ENCODE peak calls at places on chromosomes 4 and X, in eight cellular contexts. X, K, Q, N, U, J, Y and Z are unnamed samples. For H3K36me3, the result is how much of the 10 kb centered on the place peaks cover.

GRCh38 chr4:188383180-188383579 is 243.9 kb downstream of the TRIML1 start:
- DNase-seq in Y (no peak), U (no peak), X (no peak), J (no peak), N (no peak), Q (no peak), K (no peak), Z (no peak)

GRCh38 chr4:52957220-52957686 is 95.1 kb downstream of the RASL11B start:
- DNase-seq in J (no peak), X (peak), Y (peak), Q (peak), K (no peak), N (no peak), U (no peak), Z (no peak)

GRCh38 chrX:103879339-103879738 is 47.3 kb upstream of the RAB9B start:
- DNase-seq in J (no peak), U (no peak), K (no peak), Y (peak), X (peak), N (no peak), Q (no peak), Z (peak)

GRCh38 chrX:133670394-133670793 is 255.1 kb upstream of the GPC4 start:
- DNase-seq in U (no peak), J (no peak), Q (peak), N (peak), Y (peak), X (peak), K (no peak), Z (no peak)

GRCh38 chrX:123833387-123833786 is 26.5 kb upstream of the XIAP start:
- DNase-seq in N (peak), U (peak), X (peak), K (peak), Q (peak), Y (no peak), J (no peak), Z (peak)

GRCh38 chr4:151658959-151659593 is 101.7 kb downstream of the GATB start:
- DNase-seq in Y (peak), K (no peak), N (no peak), X (peak), Q (no peak), J (no peak), U (no peak), Z (peak)

GRCh38 chr4:138405934-138406567 is 163.9 kb upstream of the SLC7A11 start:
- DNase-seq in Q (no peak), J (no peak), N (no peak), X (peak), Y (peak), U (peak), K (no peak), Z (no peak)

GRCh38 chr4:6925357-6925836 is 15.8 kb downstream of the TBC1D14 start:
- DNase-seq in X (no peak), K (no peak), U (no peak), N (no peak), Y (no peak), Q (no peak), J (peak), Z (no peak)

GRCh38 chr4:164068392-164068791 is 573.9 kb downstream of the TMA16 start:
- DNase-seq in U (peak), K (no peak), Y (no peak), N (no peak), J (no peak), X (no peak), Q (no peak), Z (no peak)

GRCh38 chr4:27315625-27316024 is 455.0 kb downstream of the STIM2 start:
- DNase-seq in J (no peak), X (no peak), N (no peak), U (no peak), K (no peak), Y (no peak), Q (no peak), Z (no peak)

GRCh38 chr4:116603096-116603495 is 482.3 kb downstream of the TRAM1L1 start:
- DNase-seq in X (no peak), Q (no peak), K (no peak), N (no peak), U (no peak), Y (no peak), J (no peak), Z (no peak)

GRCh38 chrX:74351760-74352159 is 47.8 kb downstream of the ZCCHC13 start:
- DNase-seq in X (peak), Y (peak), U (no peak), K (peak), N (no peak), Q (no peak), J (no peak), Z (no peak)

GRCh38 chr4:144557404-144557803 is 88.6 kb upstream of the HHIP start:
- DNase-seq in U (no peak), K (no peak), Y (no peak), Q (no peak), N (no peak), X (peak), J (no peak), Z (no peak)

GRCh38 chrX:45009371-45010000 is 136.5 kb downstream of the KDM6A start:
- DNase-seq in K (no peak), N (no peak), J (no peak), X (peak), U (no peak), Y (peak), Q (no peak), Z (peak)

GRCh38 chr4:57764840-57765239 is 654.7 kb upstream of the IGFBP7 start:
- DNase-seq in Q (no peak), U (no peak), N (no peak), K (no peak), Y (no peak), X (no peak), J (no peak), Z (no peak)

GRCh38 chr4:57876934-57877554 is 766.9 kb upstream of the IGFBP7 start:
- DNase-seq in J (no peak), Y (no peak), K (no peak), Q (no peak), N (no peak), U (no peak), X (no peak), Z (no peak)

GRCh38 chr4:151176711-151177110 is 77.3 kb downstream of the RPS3A start:
- DNase-seq in X (no peak), K (no peak), J (no peak), Y (no peak), U (no peak), Q (no peak), N (no peak), Z (no peak)

GRCh38 chr4:88528861-88529260 is 5.3 kb upstream of the PYURF start:
- DNase-seq in U (no peak), J (no peak), Y (no peak), X (peak), N (no peak), K (no peak), Q (no peak), Z (no peak)

GRCh38 chr4:7928711-7929505 is 10.8 kb downstream of the AFAP1 start:
- DNase-seq in U (no peak), X (peak), N (no peak), Q (peak), Y (no peak), J (no peak), K (no peak), Z (no peak)

GRCh38 chr4:168748807-168749206 is 252.0 kb downstream of the PALLD start:
- DNase-seq in X (no peak), J (no peak), Y (no peak), N (no peak), U (no peak), K (no peak), Q (no peak), Z (no peak)

GRCh38 chr4:184599492-184600135 is 49.6 kb downstream of the CASP3 start:
- DNase-seq in K (no peak), J (no peak), X (peak), N (no peak), Q (no peak), U (no peak), Y (peak), Z (peak)

GRCh38 chr4:105543881-105544280 is 8.5 kb upstream of the ARHGEF38 start:
- DNase-seq in Y (no peak), K (no peak), X (no peak), Q (no peak), J (no peak), U (no peak), N (no peak), Z (no peak)

GRCh38 chr4:133498149-133498548 is 349.1 kb downstream of the PCDH10 start:
- DNase-seq in X (no peak), U (no peak), J (no peak), N (no peak), Y (no peak), Q (no peak), K (no peak), Z (no peak)

GRCh38 chrX:65644621-65645287 is 22.7 kb upstream of the MSN start:
- DNase-seq in N (no peak), Y (peak), U (no peak), K (peak), Q (no peak), X (peak), J (peak), Z (peak)

GRCh38 chrX:24646745-24647182 is 383 bp downstream of the PCYT1B start:
- DNase-seq in K (no peak), U (no peak), X (peak), Y (no peak), J (no peak), Q (peak), N (no peak), Z (no peak)

GRCh38 chr4:154984148-154984547 is 203.1 kb downstream of the RBM46 start:
- DNase-seq in Y (no peak), Q (no peak), X (no peak), N (no peak), U (peak), K (no peak), J (no peak), Z (no peak)

GRCh38 chr4:108834787-108835384 is 72.0 kb upstream of the ETNPPL start:
- DNase-seq in Q (peak), Y (peak), K (no peak), U (no peak), N (peak), X (peak), J (no peak), Z (no peak)

GRCh38 chr4:85228264-85228663 is 246.7 kb upstream of the ARHGAP24 start:
- DNase-seq in N (peak), Q (no peak), J (no peak), Y (no peak), K (no peak), X (no peak), U (no peak), Z (no peak)

GRCh38 chr4:86948276-86948675 is 13.5 kb downstream of the AFF1 start:
- DNase-seq in Y (no peak), X (no peak), K (no peak), J (no peak), U (no peak), Q (peak), N (no peak), Z (no peak)

GRCh38 chr4:28842271-28842670 is 1877.9 kb upstream of the PCDH7 start:
- DNase-seq in Y (no peak), J (no peak), U (no peak), X (no peak), K (no peak), N (no peak), Q (no peak), Z (no peak)

GRCh38 chr4:72084587-72085011 is 52.8 kb downstream of the NPFFR2 start:
- DNase-seq in X (no peak), J (no peak), Q (no peak), Y (peak), N (no peak), U (no peak), K (no peak), Z (no peak)

GRCh38 chr4:24846716-24847115 is 51.3 kb downstream of the SOD3 start:
- DNase-seq in Y (no peak), K (no peak), Q (no peak), N (no peak), U (no peak), X (no peak), J (no peak), Z (no peak)

GRCh38 chr4:137124278-137124932 is 407.9 kb downstream of the PCDH18 start:
- DNase-seq in J (no peak), K (no peak), U (no peak), Q (peak), Y (peak), X (peak), N (peak), Z (peak)

GRCh38 chr4:155085843-155086530 is 122.4 kb upstream of the NPY2R start:
- DNase-seq in Y (peak), U (no peak), K (no peak), N (no peak), J (no peak), Q (no peak), X (peak), Z (no peak)

GRCh38 chrX:79366888-79367749 is at the start of gene ITM2A:
- DNase-seq in Y (no peak), K (no peak), J (peak), Q (peak), X (no peak), U (peak), N (no peak), Z (no peak)

GRCh38 chrX:97308161-97308560 is 424.5 kb downstream of the RPA4 start:
- DNase-seq in X (peak), K (no peak), N (no peak), Y (peak), U (no peak), Q (no peak), J (no peak), Z (no peak)

GRCh38 chr4:53586121-53586816 is 5.0 kb downstream of the LNX1 start:
- DNase-seq in J (no peak), Y (peak), X (peak), N (peak), Q (no peak), K (peak), U (no peak), Z (peak)

GRCh38 chr4:82898322-82899243 is 2.0 kb upstream of the THAP9 start:
- DNase-seq in X (peak), U (no peak), N (no peak), Q (no peak), Y (peak), J (no peak), K (peak), Z (peak)

GRCh38 chrX:55640854-55641253 is 17.7 kb downstream of the FOXR2 start:
- DNase-seq in K (no peak), J (no peak), Y (no peak), Q (no peak), X (no peak), N (no peak), U (no peak), Z (no peak)

DNA sequence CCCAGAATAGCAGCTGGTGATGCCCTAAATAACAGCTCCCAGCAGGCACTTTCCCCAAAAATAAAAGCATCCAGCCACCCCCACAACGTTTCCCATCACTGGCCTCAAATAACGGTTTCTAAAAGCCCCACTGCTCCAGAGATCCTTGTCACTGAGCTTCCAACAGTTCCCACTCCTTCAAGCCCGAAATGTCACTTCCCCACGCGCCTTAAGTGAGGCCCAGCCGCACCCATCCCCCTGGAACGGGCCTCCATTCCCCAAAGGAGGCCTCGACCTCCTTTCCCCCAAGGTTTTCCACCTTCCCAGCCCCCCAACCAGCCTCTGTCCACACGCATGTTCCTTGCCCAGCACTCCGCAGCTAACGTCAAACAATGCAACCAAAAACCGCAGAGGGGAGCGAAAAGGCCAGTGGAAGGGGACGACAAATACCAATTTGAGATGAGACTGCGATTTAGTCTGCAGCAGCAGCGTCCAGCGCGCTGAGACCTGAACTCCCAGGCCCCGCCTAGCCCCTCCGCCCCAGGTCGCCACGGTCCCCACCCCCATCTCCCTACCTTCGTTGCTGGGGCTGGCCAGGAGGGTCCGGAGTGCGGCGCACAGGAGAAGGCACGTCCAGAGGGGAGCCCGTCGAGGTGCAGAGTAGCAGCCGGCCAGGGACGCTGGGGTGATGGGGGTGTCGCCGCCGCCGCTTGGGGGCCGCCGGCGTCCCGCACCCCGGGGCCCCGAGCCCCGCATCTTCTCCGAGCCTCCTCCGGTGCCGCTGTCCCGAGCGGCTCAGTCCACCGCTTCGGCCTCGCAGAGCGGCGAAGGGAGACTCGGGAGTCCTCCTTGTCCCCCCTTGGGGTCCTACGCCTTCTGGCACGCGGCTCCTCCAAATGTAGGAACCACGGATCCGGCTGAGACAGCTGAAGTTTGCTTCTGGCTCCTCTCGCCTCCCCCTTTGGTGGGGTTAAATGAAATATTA is 999 bp downstream of the EPHA5 start:
- DNase-seq in K (peak), N (no peak), X (peak), J (no peak), Y (peak), U (no peak), Q (peak), Z (peak)
- H3K4me3 ChIP-seq in K (no peak), N (no peak), X (peak), J (peak), Y (peak), U (no peak), Q (peak), Z (peak)

GRCh38 chr4:182893490-182893889 is 23.7 kb downstream of the DCTD start:
- DNase-seq in Q (no peak), K (no peak), Y (no peak), N (no peak), U (no peak), J (no peak), X (no peak), Z (no peak)
- H3K36me3 ChIP-seq in Q (under half), K (half or more), Y (under half), N (under half), U (under half), J (half or more), X (half or more), Z (under half)

GRCh38 chrX:56947695-56948094 is 47.6 kb downstream of the SPIN3 start:
- DNase-seq in U (no peak), X (peak), J (no peak), K (no peak), N (no peak), Y (peak), Q (no peak), Z (peak)

DNA sequence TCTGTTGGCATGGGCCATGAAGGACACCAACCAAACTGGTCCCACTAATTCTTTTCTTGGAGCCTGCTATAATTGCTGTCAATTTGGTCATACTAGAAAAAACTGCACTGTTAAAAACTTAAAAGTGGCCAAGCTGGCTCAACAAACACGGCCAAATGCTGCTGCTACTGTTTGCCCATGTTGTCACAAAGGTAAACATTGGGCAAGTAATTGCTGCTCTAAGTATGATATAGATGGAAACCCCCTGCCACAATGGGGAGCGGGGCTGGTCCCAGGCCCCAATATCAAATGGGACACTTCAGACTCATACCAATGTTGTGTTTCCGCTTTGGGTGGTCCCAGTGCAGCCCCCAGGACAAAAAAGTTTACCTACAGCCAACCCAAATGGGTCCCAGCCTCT is 52.1 kb downstream of the SPIN3 start:
- DNase-seq in N (no peak), Q (no peak), K (no peak), J (no peak), Y (no peak), X (no peak), U (no peak), Z (no peak)
- H3K4me3 ChIP-seq in N (no peak), Q (no peak), K (no peak), J (no peak), Y (no peak), X (no peak), U (no peak), Z (no peak)

GRCh38 chr4:5815641-5816040 is 77.2 kb downstream of the CRMP1 start:
- DNase-seq in Q (no peak), K (no peak), J (no peak), Y (no peak), U (no peak), N (no peak), X (no peak), Z (no peak)
- H3K36me3 ChIP-seq in Q (under half), K (under half), J (under half), Y (half or more), U (under half), N (under half), X (under half), Z (under half)

GRCh38 chrX:46588263-46588662 is 14.7 kb downstream of the CHST7 start:
- DNase-seq in X (peak), K (peak), J (peak), U (no peak), Q (no peak), N (no peak), Y (peak), Z (peak)
- H3K4me3 ChIP-seq in X (peak), K (no peak), J (no peak), U (no peak), Q (no peak), N (no peak), Y (peak), Z (no peak)

GRCh38 chr4:16583764-16584163 is 314.7 kb downstream of the LDB2 start:
- DNase-seq in J (no peak), K (no peak), U (no peak), Q (no peak), X (peak), N (no peak), Y (peak), Z (no peak)

GRCh38 chr4:16582036-16582435 is 316.4 kb downstream of the LDB2 start:
- DNase-seq in Y (no peak), J (no peak), K (no peak), Q (no peak), U (no peak), X (no peak), N (no peak), Z (no peak)

GRCh38 chr4:16585053-16585452 is 313.4 kb downstream of the LDB2 start:
- DNase-seq in Y (no peak), U (no peak), Q (no peak), X (no peak), J (no peak), N (no peak), K (no peak), Z (no peak)

GRCh38 chr4:16581117-16581516 is 317.3 kb downstream of the LDB2 start:
- DNase-seq in K (no peak), U (no peak), Y (no peak), X (no peak), Q (no peak), N (no peak), J (no peak), Z (no peak)

DNA sequence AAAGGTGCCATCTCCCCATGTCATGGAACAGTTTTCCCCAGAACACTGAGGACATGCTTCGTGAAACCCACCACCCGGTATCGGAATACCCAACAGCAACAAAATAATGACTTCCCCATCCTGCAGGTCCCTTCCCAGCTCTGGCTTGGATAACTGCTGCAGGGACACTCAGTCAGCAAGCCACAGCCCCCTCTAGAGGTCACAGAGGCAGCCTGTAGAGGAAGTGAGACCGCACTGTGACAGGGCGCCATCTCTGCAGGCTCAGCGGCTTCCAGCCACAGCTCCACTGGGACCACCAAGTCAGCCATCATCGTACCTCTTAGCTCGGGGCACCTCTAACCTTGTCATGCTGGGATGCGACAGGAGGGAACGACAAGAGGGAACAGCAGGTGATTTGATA is 315.9 kb downstream of the LDB2 start:
- DNase-seq in N (peak), K (no peak), J (no peak), Y (no peak), Q (peak), X (no peak), U (no peak), Z (no peak)
- H3K36me3 ChIP-seq in N (under half), K (under half), J (under half), Y (under half), Q (under half), X (under half), U (under half), Z (under half)